ENCODE peak calls at places on chromosomes 16 and 17, in five cellular contexts. J is small intestine, M is body of pancreas, K is mesenchymal stem cell, E is tibial artery. I is an unnamed sample.
A peak's percentile ranks its signal among the peaks of the same experiment; 100 is the strongest.

GRCh38 chr17:78774456-78774855 is 7.6 kb downstream of the CYTH1 start:
- DNase-seq in M (no peak), K (no peak), J (no peak), E (no peak), I (no peak)

GRCh38 chr16:4273858-4274291 is 1.1 kb upstream of the TFAP4 start:
- DNase-seq in E (peak; percentile 36), K (peak; percentile 62), J (peak; percentile 47), M (peak; percentile 60), I (peak; percentile 56)

GRCh38 chr16:57476546-57477410 is 9.5 kb downstream of the DOK4 start:
- DNase-seq in M (no peak), K (no peak), J (no peak), E (no peak), I (no peak)

GRCh38 chr16:80460004-80460403 is 80.8 kb upstream of the DYNLRB2 start:
- DNase-seq in J (no peak), M (no peak), K (no peak), E (no peak), I (no peak)

GRCh38 chr17:4004517-4005295 is 40.5 kb upstream of the ATP2A3 start:
- DNase-seq in M (peak; percentile 58), K (peak; percentile 44), J (peak; percentile 78), E (no peak), I (peak; percentile 76)

GRCh38 chr17:39737761-39738567 is at the start of gene GRB7:
- DNase-seq in J (peak; percentile 94), E (no peak), M (peak; percentile 93), K (no peak), I (peak; percentile 93)

GRCh38 chr17:20174588-20175265 is 165.6 kb downstream of the SPECC1 start:
- DNase-seq in E (no peak), K (peak; percentile 81), J (no peak), M (no peak), I (no peak)

GRCh38 chr16:19071811-19072777 is 4.7 kb downstream of the COQ7 start:
- DNase-seq in E (no peak), J (peak; percentile 74), K (peak; percentile 68), M (peak; percentile 66), I (peak; percentile 78)

GRCh38 chr16:55954906-55955305 is 79.7 kb upstream of the CES5A start:
- DNase-seq in J (no peak), M (no peak), K (no peak), E (no peak), I (no peak)

GRCh38 chr17:34633351-34633750 is 54.0 kb downstream of the TMEM132E start:
- DNase-seq in E (no peak), K (no peak), M (no peak), J (peak; percentile 78), I (no peak)

GRCh38 chr17:7881655-7882054 is 6.9 kb upstream of the CHD3 start:
- DNase-seq in E (no peak), M (no peak), K (no peak), J (no peak), I (no peak)

GRCh38 chr17:35315283-35315682 is 58.1 kb downstream of the SLFN11 start:
- DNase-seq in K (no peak), J (no peak), E (no peak), M (no peak), I (no peak)

GRCh38 chr16:914453-914852 is 56.3 kb downstream of the LMF1 start:
- DNase-seq in J (peak; percentile 12), K (peak; percentile 1), M (no peak), E (no peak), I (no peak)

GRCh38 chr17:4898351-4898750 is 985 bp upstream of the C17orf107 start:
- DNase-seq in J (no peak), E (no peak), K (no peak), M (peak; percentile 51), I (no peak)

GRCh38 chr16:374616-374926 is 4.2 kb upstream of the MRPL28 start:
- DNase-seq in K (no peak), M (no peak), J (no peak), E (no peak), I (no peak)

GRCh38 chr16:70573451-70574121 is 50.0 kb downstream of the SF3B3 start:
- DNase-seq in E (peak; percentile 33), M (no peak), J (no peak), K (peak; percentile 93), I (no peak)

GRCh38 chr16:66309409-66309808 is 57.1 kb upstream of the CDH5 start:
- DNase-seq in K (no peak), J (no peak), M (no peak), E (no peak), I (no peak)

GRCh38 chr16:68786685-68787418 is 49.8 kb downstream of the CDH1 start:
- DNase-seq in M (peak; percentile 78), K (peak; percentile 76), J (peak; percentile 47), E (no peak), I (no peak)

GRCh38 chr16:3824121-3824795 is 56.3 kb downstream of the CREBBP start:
- DNase-seq in K (no peak), E (no peak), J (no peak), M (no peak), I (no peak)

GRCh38 chr16:19499006-19499405 is 22.9 kb downstream of the GDE1 start:
- DNase-seq in J (no peak), M (no peak), K (no peak), E (no peak), I (no peak)

GRCh38 chr17:76307966-76308338 is at the start of gene QRICH2:
- DNase-seq in E (no peak), M (no peak), J (no peak), K (no peak), I (no peak)

GRCh38 chr16:15792563-15792971 is 64.3 kb downstream of the MYH11 start:
- DNase-seq in K (no peak), J (no peak), E (no peak), M (no peak), I (no peak)

GRCh38 chr17:16909472-16909871 is 62.4 kb downstream of the TNFRSF13B start:
- DNase-seq in J (no peak), E (peak; percentile 5), M (no peak), K (no peak), I (no peak)

GRCh38 chr17:16910341-16910740 is 61.6 kb downstream of the TNFRSF13B start:
- DNase-seq in J (no peak), M (no peak), E (no peak), K (no peak), I (no peak)

GRCh38 chr17:16908282-16908681 is 63.6 kb downstream of the TNFRSF13B start:
- DNase-seq in M (no peak), J (no peak), K (no peak), E (no peak), I (no peak)

GRCh38 chr17:16909887-16910286 is 62.0 kb downstream of the TNFRSF13B start:
- DNase-seq in J (no peak), K (no peak), E (peak; percentile 1), M (no peak), I (no peak)

GRCh38 chr17:16906670-16907069 is 65.2 kb downstream of the TNFRSF13B start:
- DNase-seq in K (no peak), M (no peak), J (no peak), E (no peak), I (no peak)
- H3K9me3 ChIP-seq in K (no peaks in the 10 kb centered on the region), M (no peaks in the 10 kb centered on the region), J (no peaks in the 10 kb centered on the region), E (no peaks in the 10 kb centered on the region), I (no peaks in the 10 kb centered on the region)

GRCh38 chr17:36547776-36548175 is 3.1 kb downstream of the GGNBP2 start:
- DNase-seq in J (no peak), E (no peak), K (no peak), M (no peak), I (no peak)
- H3K27ac ChIP-seq in J (no peak overlapping the region), E (peak overlapping the region; percentile 98), K (no peak overlapping the region), M (peak overlapping the region; percentile 100), I (no peak overlapping the region)

GRCh38 chr17:22304667-22305303 is 612.5 kb downstream of the KCNJ18 start:
- DNase-seq in M (no peak), K (no peak), J (no peak), E (no peak), I (no peak)
- H3K9me3 ChIP-seq in M (no peaks in the 10 kb centered on the region), K (no peaks in the 10 kb centered on the region), J (peaks cover 1% of the 10 kb centered on the region), E (no peaks in the 10 kb centered on the region), I (no peaks in the 10 kb centered on the region)

DNA sequence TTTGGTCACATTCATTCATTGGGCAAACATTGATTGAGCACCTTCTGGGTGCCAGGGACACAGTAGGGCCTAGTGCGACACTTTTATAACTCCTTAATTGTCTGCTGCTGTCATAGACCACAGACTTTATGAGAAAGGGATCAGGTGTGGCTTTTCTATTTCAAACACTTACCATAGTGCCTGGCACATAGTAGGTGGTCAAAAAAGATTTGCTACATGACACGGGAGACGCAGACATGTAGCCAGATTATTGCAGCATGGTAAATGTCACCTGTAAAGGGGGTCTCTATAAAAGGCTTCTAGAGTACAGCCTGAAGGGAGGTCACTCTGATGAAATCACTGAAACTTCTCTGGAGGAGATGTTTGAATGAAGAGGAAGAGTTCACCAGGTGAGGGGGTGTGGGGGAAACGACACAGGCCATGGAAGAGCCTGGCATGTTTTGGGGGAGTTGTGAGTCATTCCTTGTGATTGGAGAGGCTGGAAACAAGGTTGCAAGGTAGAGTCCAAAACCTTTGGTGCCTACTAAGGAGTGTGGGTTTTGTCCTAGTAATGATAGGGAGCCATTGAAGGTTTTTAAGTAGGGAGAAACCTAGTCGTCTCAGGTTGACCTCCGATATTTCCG is 1.6 kb downstream of the RSAD1 start:
- DNase-seq in M (no peak), K (no peak), E (no peak), J (no peak), I (no peak)
- H3K27ac ChIP-seq in M (peak overlapping the region; percentile 89), K (no peak overlapping the region), E (peak overlapping the region; percentile 94), J (no peak overlapping the region), I (no peak overlapping the region)

GRCh38 chr17:83150369-83151055 is 71.1 kb downstream of the METRNL start:
- DNase-seq in M (no peak), K (no peak), J (no peak), E (no peak), I (no peak)

GRCh38 chr17:83149326-83149725 is 69.9 kb downstream of the METRNL start:
- DNase-seq in E (no peak), K (no peak), J (no peak), M (peak; percentile 2), I (no peak)

GRCh38 chr17:83151056-83151441 is 71.6 kb downstream of the METRNL start:
- DNase-seq in J (no peak), E (no peak), M (no peak), K (no peak), I (no peak)

GRCh38 chr17:83148317-83149044 is 69.1 kb downstream of the METRNL start:
- DNase-seq in K (no peak), J (no peak), M (peak; percentile 7), E (no peak), I (no peak)

GRCh38 chr17:83149761-83150251 is 70.4 kb downstream of the METRNL start:
- DNase-seq in K (no peak), E (no peak), M (peak; percentile 4), J (no peak), I (no peak)
- H3K9me3 ChIP-seq in K (no peaks in the 10 kb centered on the region), E (no peaks in the 10 kb centered on the region), M (no peaks in the 10 kb centered on the region), J (no peaks in the 10 kb centered on the region), I (no peaks in the 10 kb centered on the region)

I was measured in colonic mucosa.